ENCODE peak calls at places on chromosomes 6 and 20, in six cellular contexts. R, X, F, O, K and P are unnamed samples.

GRCh38 chr20:44092551-44093248 is 94.3 kb downstream of the JPH2 start:
- DNase-seq in R (no peak), X (peak), F (peak), O (no peak), K (no peak), P (no peak)

GRCh38 chr6:128519931-128520435 is 416 bp downstream of the PTPRK start:
- DNase-seq in R (no peak), X (no peak), F (peak), O (no peak), K (no peak), P (no peak)

GRCh38 chr6:156427345-156427744 is 349.8 kb upstream of the ARID1B start:
- DNase-seq in R (no peak), X (no peak), F (no peak), O (no peak), K (no peak), P (peak)

GRCh38 chr6:42104807-42105713 is 37.4 kb downstream of the C6orf132 start:
- DNase-seq in R (no peak), X (no peak), F (no peak), O (no peak), K (no peak), P (no peak)

GRCh38 chr6:42598300-42598699 is 34.5 kb downstream of the UBR2 start:
- DNase-seq in R (no peak), X (no peak), F (no peak), O (no peak), K (no peak), P (no peak)

GRCh38 chr6:68635706-68636513 is 828 bp downstream of the ADGRB3 start:
- DNase-seq in R (no peak), X (no peak), F (peak), O (peak), K (no peak), P (no peak)

GRCh38 chr20:41798926-41799502 is 180.8 kb upstream of the CHD6 start:
- DNase-seq in R (no peak), X (no peak), F (no peak), O (no peak), K (no peak), P (no peak)

GRCh38 chr6:56995347-56995746 is 40.4 kb downstream of the BEND6 start:
- DNase-seq in R (no peak), X (peak), F (no peak), O (no peak), K (no peak), P (no peak)

GRCh38 chr6:13485923-13486557 is 1.4 kb downstream of the GFOD1 start:
- DNase-seq in R (no peak), X (peak), F (peak), O (peak), K (no peak), P (peak)

GRCh38 chr20:61253640-61254511 is 1.8 kb downstream of the CDH4 start:
- DNase-seq in R (no peak), X (no peak), F (peak), O (no peak), K (no peak), P (peak)

GRCh38 chr20:1782181-1782580 is 113.0 kb upstream of the SIRPA start:
- DNase-seq in R (no peak), X (no peak), F (no peak), O (no peak), K (no peak), P (no peak)

GRCh38 chr6:138410972-138411667 is 7.1 kb downstream of the HEBP2 start:
- DNase-seq in R (no peak), X (no peak), F (no peak), O (no peak), K (no peak), P (no peak)
- TF ChIP-seq CHD2 in R (no peak), X (no peak), F (no peak), O (no peak), K (no peak), P (no peak)

GRCh38 chr6:109869398-109870165 is 108.5 kb upstream of the GPR6 start:
- DNase-seq in R (no peak), X (no peak), F (no peak), O (no peak), K (no peak), P (no peak)
- TF ChIP-seq CHD2 in R (no peak), X (no peak), F (no peak), O (no peak), K (no peak), P (no peak)

GRCh38 chr6:38502423-38502822 is 137.3 kb downstream of the BTBD9 start:
- DNase-seq in R (no peak), X (peak), F (no peak), O (no peak), K (no peak), P (no peak)

GRCh38 chr6:38501931-38502330 is 137.8 kb downstream of the BTBD9 start:
- DNase-seq in R (no peak), X (no peak), F (no peak), O (no peak), K (no peak), P (no peak)

GRCh38 chr6:38503940-38504682 is 135.6 kb downstream of the BTBD9 start:
- DNase-seq in R (no peak), X (no peak), F (no peak), O (no peak), K (no peak), P (no peak)

GRCh38 chr6:38504996-38505395 is 134.7 kb downstream of the BTBD9 start:
- DNase-seq in R (no peak), X (no peak), F (no peak), O (no peak), K (no peak), P (no peak)

DNA sequence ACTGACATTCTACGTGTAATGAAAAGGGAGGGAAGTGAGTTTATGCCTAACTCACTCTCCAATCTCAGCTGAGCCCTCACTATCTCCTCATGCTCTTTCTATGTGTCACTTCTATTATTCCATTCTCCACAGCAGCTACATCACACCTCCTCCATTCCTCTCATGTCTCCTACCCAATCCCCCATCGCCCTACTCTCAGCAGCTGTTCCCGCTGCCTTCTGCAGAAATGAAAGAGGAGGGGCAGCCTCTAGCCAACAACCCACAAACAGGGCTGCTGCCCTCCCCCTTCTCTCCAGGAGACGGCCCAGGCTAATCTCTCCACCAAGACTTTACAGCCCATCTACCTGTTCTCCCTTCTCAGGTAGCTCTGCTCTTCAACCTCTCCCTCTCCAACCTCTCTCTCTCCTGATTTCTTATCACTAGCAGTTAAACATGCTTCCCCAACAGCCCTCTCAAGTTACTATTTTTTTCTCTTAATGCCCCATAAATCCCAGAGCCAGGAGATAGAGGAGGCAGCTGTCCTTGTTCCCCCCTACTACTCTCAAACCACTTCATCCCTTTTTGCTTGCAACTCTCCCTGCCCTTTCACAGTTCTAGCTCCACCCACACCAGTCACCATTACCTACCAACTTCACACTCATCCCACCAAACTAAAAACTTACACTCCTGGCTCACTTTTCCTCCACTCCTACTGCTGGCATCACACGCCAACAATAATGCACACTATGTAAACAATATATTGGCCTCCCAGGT is 136.5 kb downstream of the BTBD9 start:
- DNase-seq in R (no peak), X (no peak), F (no peak), O (no peak), K (no peak), P (no peak)
- TF ChIP-seq CHD2 in R (no peak), X (no peak), F (no peak), O (no peak), K (no peak), P (no peak)

GRCh38 chr6:143538374-143538773 is 26.9 kb upstream of the FUCA2 start:
- DNase-seq in R (no peak), X (no peak), F (no peak), O (no peak), K (no peak), P (no peak)

GRCh38 chr6:143539106-143539505 is 27.6 kb upstream of the FUCA2 start:
- DNase-seq in R (no peak), X (no peak), F (no peak), O (no peak), K (no peak), P (no peak)

GRCh38 chr6:143536866-143537691 is 25.6 kb upstream of the FUCA2 start:
- DNase-seq in R (no peak), X (peak), F (peak), O (no peak), K (no peak), P (peak)

GRCh38 chr6:143535189-143535614 is 23.7 kb upstream of the FUCA2 start:
- DNase-seq in R (no peak), X (peak), F (no peak), O (no peak), K (no peak), P (no peak)

DNA sequence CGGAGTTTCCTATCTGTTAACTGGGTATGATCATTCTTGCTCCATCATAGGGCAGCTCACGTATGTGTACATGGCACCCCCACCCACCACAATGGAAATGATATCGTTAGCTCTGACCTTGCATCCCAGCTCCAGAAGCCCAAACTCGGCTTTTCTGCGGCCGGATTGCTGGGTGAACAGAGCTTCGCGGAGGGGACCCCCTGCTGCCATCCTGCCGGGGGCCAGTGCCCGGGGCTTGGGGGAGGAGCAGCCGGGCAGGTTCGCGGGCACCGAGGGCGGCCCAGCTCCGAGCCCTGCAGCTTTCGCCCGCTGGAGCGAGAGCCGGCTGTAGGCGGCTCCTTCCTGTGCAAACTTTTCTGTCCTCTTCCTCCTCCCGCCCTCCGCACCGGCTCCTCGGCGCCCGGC is 24.9 kb upstream of the FUCA2 start:
- DNase-seq in R (no peak), X (no peak), F (no peak), O (no peak), K (no peak), P (peak)
- TF ChIP-seq CHD2 in R (no peak), X (no peak), F (no peak), O (no peak), K (no peak), P (no peak)

GRCh38 chr6:21354805-21355238 is 238.7 kb upstream of the SOX4 start:
- DNase-seq in R (no peak), X (peak), F (no peak), O (no peak), K (peak), P (no peak)

GRCh38 chr6:21359926-21360325 is 233.6 kb upstream of the SOX4 start:
- DNase-seq in R (no peak), X (no peak), F (no peak), O (no peak), K (no peak), P (no peak)

GRCh38 chr6:21355638-21356037 is 237.9 kb upstream of the SOX4 start:
- DNase-seq in R (no peak), X (no peak), F (no peak), O (no peak), K (no peak), P (no peak)

GRCh38 chr6:21357262-21357661 is 236.3 kb upstream of the SOX4 start:
- DNase-seq in R (no peak), X (no peak), F (no peak), O (no peak), K (no peak), P (no peak)

DNA sequence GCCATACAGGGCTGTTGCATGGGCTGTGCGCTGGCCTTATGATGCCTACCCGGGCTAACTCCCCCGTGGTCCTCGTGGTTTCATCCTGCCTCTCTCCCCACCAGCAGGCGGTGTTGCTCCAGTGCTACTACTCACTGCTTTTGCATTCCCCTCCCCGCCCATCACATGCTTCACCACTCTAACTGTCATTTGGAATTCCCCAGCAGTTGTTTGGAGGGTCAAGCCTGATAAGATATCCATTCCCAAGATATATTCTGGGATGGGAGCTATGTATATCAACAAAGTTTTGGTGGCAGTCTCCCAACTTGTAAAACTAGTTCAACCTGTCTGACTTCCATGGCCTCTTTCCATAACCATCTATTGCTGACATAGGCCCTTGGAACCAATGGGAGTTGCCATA is 233.2 kb upstream of the SOX4 start:
- DNase-seq in R (no peak), X (no peak), F (no peak), O (no peak), K (no peak), P (no peak)
- TF ChIP-seq CHD2 in R (no peak), X (no peak), F (no peak), O (no peak), K (no peak), P (no peak)

GRCh38 chr6:119584088-119584487 is 234.5 kb upstream of the MAN1A1 start:
- DNase-seq in R (no peak), X (no peak), F (no peak), O (no peak), K (no peak), P (no peak)
- TF ChIP-seq CHD2 in R (no peak), X (no peak), F (no peak), O (no peak), K (no peak), P (no peak)

GRCh38 chr6:138509371-138509770 is 10.1 kb upstream of the NHSL1 start:
- DNase-seq in R (no peak), X (peak), F (peak), O (peak), K (no peak), P (peak)
- TF ChIP-seq CHD2 in R (no peak), X (no peak), F (no peak), O (no peak), K (no peak), P (no peak)

GRCh38 chr20:32623667-32624157 is 38.6 kb upstream of the NOL4L start:
- DNase-seq in R (peak), X (no peak), F (no peak), O (no peak), K (no peak), P (no peak)
- TF ChIP-seq CHD2 in R (no peak), X (no peak), F (no peak), O (no peak), K (no peak), P (no peak)

GRCh38 chr6:22091424-22091948 is 205.3 kb downstream of the PRL start:
- DNase-seq in R (no peak), X (no peak), F (no peak), O (no peak), K (no peak), P (no peak)
- TF ChIP-seq CHD2 in R (no peak), X (no peak), F (no peak), O (no peak), K (no peak), P (no peak)